ENCODE peak calls at places on chromosomes 7 and 10, in seven cellular contexts. D is DND-41; M is activated CD8-positive, alpha-beta memory T cell treated with anti-CD3 and anti-CD28 coated beads, Interleukin-2, amount 50 U/mL, for 48 hours; L is left kidney; F is RWPE1; C is HepG2; Q is ELR. E is an unnamed sample.

GRCh38 chr7:157566631-157567006 is 229.8 kb downstream of the DNAJB6 start:
- DNase-seq in L (no peak), C (no peak), M (no peak), D (no peak), Q (no peak), F (no peak), E (no peak)

GRCh38 chr10:58436071-58436470 is 50.9 kb downstream of the TFAM start:
- DNase-seq in Q (peak; percentile 65), L (peak; percentile 27), M (no peak), C (no peak), F (peak; percentile 46), D (peak; percentile 9), E (no peak)

GRCh38 chr10:99325261-99325660 is 3.9 kb upstream of the CNNM1 start:
- DNase-seq in M (no peak), C (peak; percentile 61), F (no peak), D (no peak), Q (no peak), L (no peak), E (no peak)

GRCh38 chr7:92461027-92462003 is 14.0 kb downstream of the GATAD1 start:
- DNase-seq in Q (peak; percentile 60), M (no peak), F (peak; percentile 44), L (peak; percentile 78), C (peak; percentile 29), D (peak; percentile 33), E (peak; percentile 71)

GRCh38 chr7:128410092-128410665 is 397 bp upstream of the IMPDH1 start:
- DNase-seq in Q (peak; percentile 84), M (peak; percentile 84), L (peak; percentile 82), D (peak; percentile 70), F (peak; percentile 35), C (no peak), E (peak; percentile 84)

GRCh38 chr7:155333346-155334234 is 35.9 kb downstream of the INSIG1 start:
- DNase-seq in C (no peak), F (no peak), Q (no peak), D (peak; percentile 71), M (peak; percentile 26), L (no peak), E (no peak)

GRCh38 chr10:96714856-96715255 is 5.5 kb downstream of the PIK3AP1 start:
- DNase-seq in F (no peak), L (no peak), Q (no peak), C (no peak), D (no peak), M (no peak), E (no peak)

GRCh38 chr10:130357951-130358350 is 221.8 kb downstream of the GLRX3 start:
- DNase-seq in M (no peak), Q (no peak), L (no peak), D (no peak), F (no peak), C (no peak), E (no peak)

GRCh38 chr10:34017281-34017680 is 682.8 kb upstream of the NRP1 start:
- DNase-seq in L (no peak), M (no peak), F (no peak), Q (no peak), D (no peak), C (no peak), E (no peak)

GRCh38 chr7:43686991-43687390 is 42.3 kb downstream of the COA1 start:
- DNase-seq in D (no peak), Q (no peak), F (no peak), C (no peak), M (no peak), L (no peak), E (no peak)

GRCh38 chr10:16384064-16384463 is 52.7 kb upstream of the PTER start:
- DNase-seq in Q (no peak), F (no peak), L (peak; percentile 30), D (no peak), C (no peak), M (no peak), E (no peak)

GRCh38 chr10:99234067-99234738 is 1.4 kb downstream of the HPSE2 start:
- DNase-seq in L (peak; percentile 83), C (no peak), M (peak; percentile 74), F (peak; percentile 38), Q (peak; percentile 56), D (no peak), E (peak; percentile 61)

GRCh38 chr10:71864861-71865473 is 13.9 kb upstream of the PSAP start:
- DNase-seq in F (no peak), C (no peak), D (peak; percentile 38), L (no peak), M (no peak), Q (peak; percentile 75), E (no peak)

GRCh38 chr7:87152897-87153641 is 816 bp downstream of the DMTF1 start:
- DNase-seq in L (peak; percentile 66), M (peak; percentile 70), D (peak; percentile 44), Q (peak; percentile 46), C (peak; percentile 2), F (peak; percentile 22), E (peak; percentile 23)

GRCh38 chr7:69845721-69846495 is 247.6 kb downstream of the AUTS2 start:
- DNase-seq in M (no peak), C (no peak), Q (no peak), L (no peak), F (no peak), D (no peak), E (no peak)

GRCh38 chr10:520402-520787 is 169.1 kb downstream of the DIP2C start:
- DNase-seq in M (no peak), D (no peak), L (peak; percentile 79), C (no peak), F (peak; percentile 78), Q (peak; percentile 21), E (no peak)

GRCh38 chr10:119608316-119609155 is 11.8 kb upstream of the TIAL1 start:
- DNase-seq in D (no peak), M (peak; percentile 57), F (peak; percentile 63), C (peak; percentile 36), L (peak; percentile 72), Q (peak; percentile 50), E (peak; percentile 36)

GRCh38 chr10:31458974-31459373 is 140.0 kb downstream of the ZEB1 start:
- DNase-seq in D (no peak), C (no peak), F (no peak), L (no peak), Q (no peak), M (no peak), E (no peak)

GRCh38 chr10:122981066-122981464 is 864 bp downstream of the PSTK start:
- DNase-seq in F (peak; percentile 43), L (peak; percentile 61), C (peak; percentile 62), Q (peak; percentile 71), M (no peak), D (peak; percentile 10), E (peak; percentile 49)

GRCh38 chr7:94972296-94972695 is 64.9 kb downstream of the PPP1R9A start:
- DNase-seq in L (peak; percentile 35), Q (no peak), F (no peak), M (no peak), D (no peak), C (peak; percentile 93), E (no peak)

GRCh38 chr10:117759266-117759665 is 216.7 kb downstream of the EMX2 start:
- DNase-seq in D (no peak), F (no peak), C (no peak), M (no peak), L (no peak), Q (no peak), E (no peak)

GRCh38 chr7:76278540-76278939 is 23.9 kb upstream of the HSPB1 start:
- DNase-seq in C (no peak), M (no peak), L (no peak), Q (no peak), D (no peak), F (no peak), E (peak; percentile 43)

GRCh38 chr7:155423337-155424285 is 34.3 kb upstream of the EN2 start:
- DNase-seq in Q (no peak), L (no peak), C (no peak), F (no peak), D (no peak), M (no peak), E (no peak)

GRCh38 chr10:89404082-89404481 is 10.3 kb upstream of the IFIT5 start:
- DNase-seq in F (no peak), D (no peak), C (no peak), L (peak; percentile 48), Q (no peak), M (no peak), E (no peak)

GRCh38 chr7:150937848-150938561 is 40.1 kb downstream of the KCNH2 start:
- DNase-seq in M (no peak), L (peak; percentile 48), Q (peak; percentile 76), F (peak; percentile 49), C (no peak), D (peak; percentile 32), E (no peak)

GRCh38 chr10:58674260-58674659 is 161.6 kb downstream of the BICC1 start:
- DNase-seq in D (no peak), F (no peak), C (no peak), Q (peak; percentile 15), M (no peak), L (no peak), E (no peak)

GRCh38 chr7:102111063-102111757 is 175.5 kb upstream of the SH2B2 start:
- DNase-seq in Q (no peak), C (no peak), F (no peak), M (peak; percentile 26), D (no peak), L (peak; percentile 43), E (no peak)

GRCh38 chr7:131843862-131844261 is 287.4 kb upstream of the PODXL start:
- DNase-seq in Q (peak; percentile 12), C (no peak), D (no peak), F (no peak), L (peak; percentile 83), M (no peak), E (no peak)